ENCODE peak calls at places on chromosomes 6 and 20, in four cellular contexts. D is neural progenitor cell, T is PC-9, L is hepatocyte. I is an unnamed sample. For H3K79me2, the result is how much of the 10 kb centered on the place peaks cover.

GRCh38 chr20:50691585-50692552 is 527 bp upstream of the RIPOR3 start:
- DNase-seq in D (peak), T (no peak), L (peak), I (peak)

GRCh38 chr6:114339706-114340105 is 3.1 kb downstream of the HS3ST5 start:
- DNase-seq in D (no peak), T (no peak), L (no peak), I (peak)

GRCh38 chr6:43610431-43610830 is 18.6 kb downstream of the GTPBP2 start:
- DNase-seq in D (no peak), T (no peak), L (no peak), I (no peak)

GRCh38 chr20:31566658-31567379 is 38.3 kb upstream of the ID1 start:
- DNase-seq in D (no peak), T (peak), L (peak), I (no peak)

GRCh38 chr20:19205999-19206398 is 6.4 kb upstream of the SLC24A3 start:
- DNase-seq in D (peak), T (peak), L (peak), I (peak)

GRCh38 chr20:32488066-32488838 is 96.9 kb downstream of the NOL4L start:
- DNase-seq in D (no peak), T (no peak), L (no peak), I (no peak)

GRCh38 chr20:24647713-24648112 is 178.3 kb downstream of the SYNDIG1 start:
- DNase-seq in D (no peak), T (no peak), L (no peak), I (no peak)

GRCh38 chr6:117352466-117353081 is 73.2 kb downstream of the ROS1 start:
- DNase-seq in D (no peak), T (no peak), L (peak), I (peak)

GRCh38 chr20:6051505-6051904 is 2.4 kb downstream of the LRRN4 start:
- DNase-seq in D (no peak), T (peak), L (peak), I (peak)

GRCh38 chr6:100472674-100473073 is 8.0 kb upstream of the SIM1 start:
- DNase-seq in D (no peak), T (peak), L (no peak), I (peak)

GRCh38 chr6:2257358-2257757 is 12.0 kb upstream of the GMDS start:
- DNase-seq in D (no peak), T (no peak), L (peak), I (no peak)

GRCh38 chr6:13303668-13304017 is 24.7 kb downstream of the TBC1D7 start:
- DNase-seq in D (no peak), T (no peak), L (peak), I (peak)

GRCh38 chr6:163764565-163764964 is 350.0 kb downstream of the QKI start:
- DNase-seq in D (no peak), T (no peak), L (no peak), I (no peak)

GRCh38 chr20:25478889-25479568 is 71.6 kb downstream of the GINS1 start:
- DNase-seq in D (no peak), T (no peak), L (no peak), I (no peak)

GRCh38 chr6:20870493-20870892 is 336.2 kb downstream of the CDKAL1 start:
- DNase-seq in D (no peak), T (no peak), L (no peak), I (no peak)

GRCh38 chr20:45088247-45088646 is 12.7 kb downstream of the KCNS1 start:
- DNase-seq in D (no peak), T (no peak), L (peak), I (peak)
- H3K4me2 ChIP-seq in D (no peak), T (peak), L (peak), I (peak)

GRCh38 chr6:71045296-71045695 is 88.4 kb upstream of the B3GAT2 start:
- DNase-seq in D (no peak), T (no peak), L (no peak), I (no peak)
- H3K79me2 ChIP-seq in D (under half), T (under half), L (under half), I (under half)

DNA sequence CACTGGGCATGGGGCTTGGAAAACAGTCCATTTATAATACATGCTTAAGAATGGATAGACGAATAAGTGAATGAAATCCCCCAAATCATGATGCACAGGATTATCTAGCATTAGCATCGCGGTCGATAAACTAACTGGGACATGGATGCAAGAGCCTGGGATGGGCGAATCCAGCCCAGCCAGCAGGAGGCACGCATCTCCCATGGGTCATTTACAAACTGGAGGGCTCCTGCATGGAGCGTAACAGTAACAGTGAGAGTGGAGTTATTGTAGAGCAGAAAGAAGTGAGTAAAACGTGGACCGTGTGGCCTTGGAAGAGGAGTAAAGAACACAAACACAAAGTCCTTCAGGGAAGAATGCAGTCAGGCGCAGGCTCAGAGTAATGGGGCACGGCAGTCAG is 136.5 kb downstream of the AGPAT4 start:
- DNase-seq in D (no peak), T (no peak), L (no peak), I (no peak)
- TF ChIP-seq CTCF in D (no peak), T (no peak), L (no peak), I (no peak)

DNA sequence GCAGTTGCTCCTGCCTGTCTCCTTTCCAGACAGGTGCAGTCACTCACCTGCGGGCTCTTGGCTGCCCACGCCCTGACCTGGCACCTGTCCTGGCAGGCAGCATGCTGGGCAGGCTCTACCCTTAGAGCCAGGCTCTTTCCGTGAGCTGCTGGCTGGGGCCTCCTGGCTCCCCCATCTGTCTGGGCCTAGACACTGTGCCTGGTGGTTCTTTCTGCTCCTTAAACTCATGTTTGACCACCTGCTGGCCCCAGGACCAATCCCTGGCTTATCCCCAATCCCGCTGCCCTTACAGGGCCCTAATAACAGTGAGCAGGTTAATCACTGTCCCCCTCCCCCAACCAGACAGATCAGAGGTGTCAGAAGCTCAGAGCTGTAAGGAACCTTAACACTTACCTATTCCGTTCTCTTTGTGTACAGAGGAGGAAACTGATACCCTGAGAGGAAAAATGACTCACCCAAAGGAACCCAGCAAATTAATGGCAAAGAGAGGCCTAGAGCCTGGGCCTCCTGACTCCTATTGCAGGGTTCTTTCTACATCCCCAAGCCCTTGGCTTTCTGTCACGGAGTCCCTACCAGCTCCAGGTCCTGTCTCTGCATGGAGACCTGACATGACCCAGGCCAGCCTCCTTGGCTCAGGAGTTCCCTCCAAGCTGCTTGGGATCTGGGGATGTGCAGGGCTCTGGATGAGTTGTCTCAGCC is 54.7 kb downstream of the RAB44 start:
- DNase-seq in D (no peak), T (peak), L (no peak), I (no peak)
- H3K4me2 ChIP-seq in D (no peak), T (peak), L (no peak), I (no peak)

GRCh38 chr20:38847840-38848239 is 42.3 kb downstream of the PPP1R16B start:
- DNase-seq in D (no peak), T (no peak), L (no peak), I (no peak)
- H3K79me2 ChIP-seq in D (under half), T (under half), L (under half), I (under half)

GRCh38 chr6:130754786-130755367 is 72.3 kb upstream of the SMLR1 start:
- DNase-seq in D (no peak), T (no peak), L (no peak), I (no peak)

GRCh38 chr6:130752292-130752691 is 74.9 kb upstream of the SMLR1 start:
- DNase-seq in D (no peak), T (no peak), L (no peak), I (no peak)

GRCh38 chr6:130744601-130745382 is 82.4 kb upstream of the SMLR1 start:
- DNase-seq in D (peak), T (no peak), L (no peak), I (no peak)

GRCh38 chr6:130749402-130749801 is 77.8 kb upstream of the SMLR1 start:
- DNase-seq in D (peak), T (no peak), L (peak), I (no peak)
- TF ChIP-seq CTCF in D (peak), T (peak), L (peak), I (no peak)

GRCh38 chr6:141486942-141487341 is 645.8 kb upstream of the GJE1 start:
- DNase-seq in D (no peak), T (no peak), L (no peak), I (no peak)

GRCh38 chr6:141482773-141483172 is 650.0 kb upstream of the GJE1 start:
- DNase-seq in D (no peak), T (no peak), L (no peak), I (no peak)

GRCh38 chr6:141483561-141484061 is 649.1 kb upstream of the GJE1 start:
- DNase-seq in D (no peak), T (no peak), L (no peak), I (peak)

GRCh38 chr6:141488466-141488865 is 644.3 kb upstream of the GJE1 start:
- DNase-seq in D (no peak), T (no peak), L (no peak), I (no peak)

GRCh38 chr6:141484726-141485125 is 648.0 kb upstream of the GJE1 start:
- DNase-seq in D (no peak), T (no peak), L (no peak), I (no peak)
- H3K4me2 ChIP-seq in D (no peak), T (no peak), L (no peak), I (no peak)

GRCh38 chr6:106511274-106512047 is 117.8 kb downstream of the RTN4IP1 start:
- DNase-seq in D (peak), T (peak), L (peak), I (peak)
- H3K79me2 ChIP-seq in D (under half), T (under half), L (under half), I (under half)

GRCh38 chr20:43916073-43916874 is 1.6 kb downstream of the TOX2 start:
- DNase-seq in D (peak), T (no peak), L (peak), I (no peak)
- TF ChIP-seq CTCF in D (peak), T (no peak), L (no peak), I (no peak)